ENCODE peak calls at places on chromosome 17, in seven cellular contexts. One of them, this sample, is unnamed.

GRCh38 chr17:57572062-57572461 is 173.0 kb downstream of the CCDC182 start:
- DNase-seq in cardiac fibroblast: no peak
- DNase-seq in stimulated activated naive B cell treated with anti-CD40 and anti-IgM and Interleukin-4, amounts not matched to agents 10 μg/mL and 1 μg/mL and 100 μg/mL, for 72 hours: no peak
- DNase-seq in hippocampal formation: no peak
- DNase-seq in pons: no peak
- DNase-seq in MM.1S: no peak
- DNase-seq in nephron progenitor cell: no peak
- DNase-seq in this sample: no peak

GRCh38 chr17:57908278-57908677 is 46.9 kb downstream of the CUEDC1 start:
- DNase-seq in cardiac fibroblast: no peak
- DNase-seq in stimulated activated naive B cell treated with anti-CD40 and anti-IgM and Interleukin-4, amounts not matched to agents 10 μg/mL and 1 μg/mL and 100 μg/mL, for 72 hours: no peak
- DNase-seq in hippocampal formation: no peak
- DNase-seq in pons: no peak
- DNase-seq in MM.1S: no peak
- DNase-seq in nephron progenitor cell: no peak
- DNase-seq in this sample: no peak

GRCh38 chr17:32882734-32883133 is 5.8 kb upstream of the MYO1D start:
- DNase-seq in cardiac fibroblast: no peak
- DNase-seq in stimulated activated naive B cell treated with anti-CD40 and anti-IgM and Interleukin-4, amounts not matched to agents 10 μg/mL and 1 μg/mL and 100 μg/mL, for 72 hours: no peak
- DNase-seq in hippocampal formation: no peak
- DNase-seq in pons: no peak
- DNase-seq in MM.1S: no peak
- DNase-seq in nephron progenitor cell: no peak
- DNase-seq in this sample: no peak

GRCh38 chr17:64385187-64386083 is 5.2 kb downstream of the PECAM1 start:
- DNase-seq in cardiac fibroblast: peak
- DNase-seq in stimulated activated naive B cell treated with anti-CD40 and anti-IgM and Interleukin-4, amounts not matched to agents 10 μg/mL and 1 μg/mL and 100 μg/mL, for 72 hours: peak
- DNase-seq in hippocampal formation: no peak
- DNase-seq in pons: no peak
- DNase-seq in MM.1S: no peak
- DNase-seq in nephron progenitor cell: no peak
- DNase-seq in this sample: peak

GRCh38 chr17:47875011-47875471 is 21.0 kb upstream of the SP2 start:
- DNase-seq in cardiac fibroblast: no peak
- DNase-seq in stimulated activated naive B cell treated with anti-CD40 and anti-IgM and Interleukin-4, amounts not matched to agents 10 μg/mL and 1 μg/mL and 100 μg/mL, for 72 hours: no peak
- DNase-seq in hippocampal formation: no peak
- DNase-seq in pons: no peak
- DNase-seq in MM.1S: no peak
- DNase-seq in nephron progenitor cell: no peak
- DNase-seq in this sample: no peak

GRCh38 chr17:13743906-13744305 is 142.2 kb upstream of the HS3ST3A1 start:
- DNase-seq in cardiac fibroblast: no peak
- DNase-seq in stimulated activated naive B cell treated with anti-CD40 and anti-IgM and Interleukin-4, amounts not matched to agents 10 μg/mL and 1 μg/mL and 100 μg/mL, for 72 hours: no peak
- DNase-seq in hippocampal formation: no peak
- DNase-seq in pons: no peak
- DNase-seq in MM.1S: no peak
- DNase-seq in nephron progenitor cell: no peak
- DNase-seq in this sample: no peak

GRCh38 chr17:36679815-36680467 is 78.6 kb downstream of the MRM1 start:
- DNase-seq in cardiac fibroblast: no peak
- DNase-seq in stimulated activated naive B cell treated with anti-CD40 and anti-IgM and Interleukin-4, amounts not matched to agents 10 μg/mL and 1 μg/mL and 100 μg/mL, for 72 hours: no peak
- DNase-seq in hippocampal formation: no peak
- DNase-seq in pons: no peak
- DNase-seq in MM.1S: no peak
- DNase-seq in nephron progenitor cell: no peak
- DNase-seq in this sample: no peak

GRCh38 chr17:38410201-38410600 is 18.1 kb upstream of the ARHGAP23 start:
- DNase-seq in cardiac fibroblast: no peak
- DNase-seq in stimulated activated naive B cell treated with anti-CD40 and anti-IgM and Interleukin-4, amounts not matched to agents 10 μg/mL and 1 μg/mL and 100 μg/mL, for 72 hours: no peak
- DNase-seq in hippocampal formation: no peak
- DNase-seq in pons: no peak
- DNase-seq in MM.1S: no peak
- DNase-seq in nephron progenitor cell: no peak
- DNase-seq in this sample: no peak

GRCh38 chr17:81551458-81552243 is 502 bp downstream of the FAAP100 start:
- DNase-seq in cardiac fibroblast: no peak
- DNase-seq in stimulated activated naive B cell treated with anti-CD40 and anti-IgM and Interleukin-4, amounts not matched to agents 10 μg/mL and 1 μg/mL and 100 μg/mL, for 72 hours: no peak
- DNase-seq in hippocampal formation: no peak
- DNase-seq in pons: no peak
- DNase-seq in MM.1S: peak
- DNase-seq in nephron progenitor cell: peak
- DNase-seq in this sample: no peak

GRCh38 chr17:81563861-81564586 is 11.9 kb upstream of the FAAP100 start:
- DNase-seq in cardiac fibroblast: peak
- DNase-seq in stimulated activated naive B cell treated with anti-CD40 and anti-IgM and Interleukin-4, amounts not matched to agents 10 μg/mL and 1 μg/mL and 100 μg/mL, for 72 hours: no peak
- DNase-seq in hippocampal formation: no peak
- DNase-seq in pons: no peak
- DNase-seq in MM.1S: no peak
- DNase-seq in nephron progenitor cell: no peak
- DNase-seq in this sample: peak

GRCh38 chr17:16027708-16028584 is 28.3 kb downstream of the TTC19 start:
- DNase-seq in cardiac fibroblast: peak
- DNase-seq in stimulated activated naive B cell treated with anti-CD40 and anti-IgM and Interleukin-4, amounts not matched to agents 10 μg/mL and 1 μg/mL and 100 μg/mL, for 72 hours: peak
- DNase-seq in hippocampal formation: no peak
- DNase-seq in pons: no peak
- DNase-seq in MM.1S: no peak
- DNase-seq in nephron progenitor cell: no peak
- DNase-seq in this sample: peak

GRCh38 chr17:39217734-39218369 is 7.9 kb downstream of the STAC2 start:
- DNase-seq in cardiac fibroblast: no peak
- DNase-seq in stimulated activated naive B cell treated with anti-CD40 and anti-IgM and Interleukin-4, amounts not matched to agents 10 μg/mL and 1 μg/mL and 100 μg/mL, for 72 hours: no peak
- DNase-seq in hippocampal formation: no peak
- DNase-seq in pons: no peak
- DNase-seq in MM.1S: no peak
- DNase-seq in nephron progenitor cell: no peak
- DNase-seq in this sample: no peak

GRCh38 chr17:64736804-64737492 is 74.8 kb upstream of the SMURF2 start:
- DNase-seq in cardiac fibroblast: peak
- DNase-seq in stimulated activated naive B cell treated with anti-CD40 and anti-IgM and Interleukin-4, amounts not matched to agents 10 μg/mL and 1 μg/mL and 100 μg/mL, for 72 hours: no peak
- DNase-seq in hippocampal formation: no peak
- DNase-seq in pons: no peak
- DNase-seq in MM.1S: peak
- DNase-seq in nephron progenitor cell: no peak
- DNase-seq in this sample: peak

GRCh38 chr17:5747276-5747675 is 163.0 kb upstream of the NLRP1 start:
- DNase-seq in cardiac fibroblast: no peak
- DNase-seq in stimulated activated naive B cell treated with anti-CD40 and anti-IgM and Interleukin-4, amounts not matched to agents 10 μg/mL and 1 μg/mL and 100 μg/mL, for 72 hours: no peak
- DNase-seq in hippocampal formation: no peak
- DNase-seq in pons: no peak
- DNase-seq in MM.1S: no peak
- DNase-seq in nephron progenitor cell: no peak
- DNase-seq in this sample: no peak

This sample was measured in fibroblast of lung.